ENCODE peak calls at places on chromosomes 16 and 17, in six cellular contexts. One of them, this sample, is unnamed.

GRCh38 chr17:42672038-42672437 is 4.8 kb downstream of the PLEKHH3 start:
- DNase-seq in IMR-90: no peak
- DNase-seq in H1: no peak
- DNase-seq in neuronal stem cell: no peak
- DNase-seq in trophoblast cell: no peak
- DNase-seq in mesenchymal stem cell: no peak
- DNase-seq in this sample: peak

GRCh38 chr16:62249069-62249468 is 212.8 kb upstream of the CDH8 start:
- DNase-seq in trophoblast cell: no peak
- DNase-seq in neuronal stem cell: no peak
- DNase-seq in IMR-90: no peak
- DNase-seq in H1: no peak
- DNase-seq in mesenchymal stem cell: no peak
- DNase-seq in this sample: no peak

GRCh38 chr17:41518789-41519449 is at the start of gene KRT15:
- DNase-seq in neuronal stem cell: no peak
- DNase-seq in trophoblast cell: no peak
- DNase-seq in H1: no peak
- DNase-seq in IMR-90: peak
- DNase-seq in mesenchymal stem cell: no peak
- DNase-seq in this sample: no peak

GRCh38 chr17:47978324-47978723 is 7.4 kb downstream of the CDK5RAP3 start:
- DNase-seq in H1: peak
- DNase-seq in neuronal stem cell: no peak
- DNase-seq in mesenchymal stem cell: peak
- DNase-seq in trophoblast cell: no peak
- DNase-seq in IMR-90: peak
- DNase-seq in this sample: peak

GRCh38 chr16:80640316-80640715 is 99.5 kb downstream of the DYNLRB2 start:
- DNase-seq in neuronal stem cell: no peak
- DNase-seq in mesenchymal stem cell: no peak
- DNase-seq in H1: no peak
- DNase-seq in trophoblast cell: peak
- DNase-seq in IMR-90: no peak
- DNase-seq in this sample: no peak

GRCh38 chr16:29891525-29892457 is 7.6 kb downstream of the SEZ6L2 start:
- DNase-seq in H1: no peak
- DNase-seq in mesenchymal stem cell: no peak
- DNase-seq in IMR-90: no peak
- DNase-seq in neuronal stem cell: no peak
- DNase-seq in trophoblast cell: no peak
- DNase-seq in this sample: no peak

GRCh38 chr16:56469748-56470147 is 18.4 kb downstream of the OGFOD1 start:
- DNase-seq in neuronal stem cell: no peak
- DNase-seq in mesenchymal stem cell: no peak
- DNase-seq in IMR-90: no peak
- DNase-seq in trophoblast cell: no peak
- DNase-seq in H1: no peak
- DNase-seq in this sample: no peak

GRCh38 chr16:24164402-24164801 is 91.7 kb upstream of the CACNG3 start:
- DNase-seq in trophoblast cell: no peak
- DNase-seq in neuronal stem cell: no peak
- DNase-seq in H1: no peak
- DNase-seq in mesenchymal stem cell: no peak
- DNase-seq in IMR-90: no peak
- DNase-seq in this sample: no peak

GRCh38 chr16:24668481-24669001 is 60.9 kb upstream of the TNRC6A start:
- DNase-seq in mesenchymal stem cell: peak
- DNase-seq in H1: no peak
- DNase-seq in IMR-90: peak
- DNase-seq in trophoblast cell: no peak
- DNase-seq in neuronal stem cell: no peak
- DNase-seq in this sample: no peak

GRCh38 chr17:50861822-50862528 is 4.2 kb downstream of the TOB1 start:
- DNase-seq in IMR-90: no peak
- DNase-seq in H1: no peak
- DNase-seq in mesenchymal stem cell: no peak
- DNase-seq in neuronal stem cell: no peak
- DNase-seq in trophoblast cell: no peak
- DNase-seq in this sample: no peak

GRCh38 chr16:27972500-27972899 is 91.0 kb downstream of the GSG1L start:
- DNase-seq in H1: peak
- DNase-seq in neuronal stem cell: peak
- DNase-seq in trophoblast cell: peak
- DNase-seq in IMR-90: peak
- DNase-seq in mesenchymal stem cell: peak
- DNase-seq in this sample: peak

GRCh38 chr17:50830994-50831393 is 4.4 kb upstream of the WFIKKN2 start:
- DNase-seq in trophoblast cell: no peak
- DNase-seq in H1: no peak
- DNase-seq in mesenchymal stem cell: no peak
- DNase-seq in IMR-90: no peak
- DNase-seq in neuronal stem cell: no peak
- DNase-seq in this sample: peak

GRCh38 chr17:1347681-1348318 is 52.2 kb downstream of the YWHAE start:
- DNase-seq in IMR-90: peak
- DNase-seq in H1: no peak
- DNase-seq in neuronal stem cell: no peak
- DNase-seq in trophoblast cell: no peak
- DNase-seq in mesenchymal stem cell: peak
- DNase-seq in this sample: no peak

GRCh38 chr17:31517524-31517923 is 126.0 kb downstream of the RAB11FIP4 start:
- DNase-seq in IMR-90: no peak
- DNase-seq in trophoblast cell: no peak
- DNase-seq in mesenchymal stem cell: no peak
- DNase-seq in H1: peak
- DNase-seq in neuronal stem cell: no peak
- DNase-seq in this sample: peak

GRCh38 chr17:59353936-59354755 is 22.7 kb downstream of the YPEL2 start:
- DNase-seq in neuronal stem cell: no peak
- DNase-seq in trophoblast cell: no peak
- DNase-seq in mesenchymal stem cell: no peak
- DNase-seq in H1: no peak
- DNase-seq in IMR-90: no peak
- DNase-seq in this sample: no peak

GRCh38 chr16:53235851-53236250 is 181.1 kb downstream of the CHD9 start:
- DNase-seq in H1: no peak
- DNase-seq in mesenchymal stem cell: no peak
- DNase-seq in IMR-90: peak
- DNase-seq in neuronal stem cell: no peak
- DNase-seq in trophoblast cell: no peak
- DNase-seq in this sample: no peak

GRCh38 chr16:78816499-78817441 is 717.3 kb downstream of the WWOX start:
- DNase-seq in IMR-90: no peak
- DNase-seq in H1: no peak
- DNase-seq in mesenchymal stem cell: peak
- DNase-seq in neuronal stem cell: no peak
- DNase-seq in trophoblast cell: peak
- DNase-seq in this sample: no peak

GRCh38 chr16:11535494-11535893 is 51.2 kb downstream of the LITAF start:
- DNase-seq in neuronal stem cell: no peak
- DNase-seq in mesenchymal stem cell: no peak
- DNase-seq in IMR-90: no peak
- DNase-seq in H1: no peak
- DNase-seq in trophoblast cell: no peak
- DNase-seq in this sample: no peak

GRCh38 chr17:27473748-27474609 is 17.7 kb downstream of the KSR1 start:
- DNase-seq in H1: no peak
- DNase-seq in neuronal stem cell: no peak
- DNase-seq in trophoblast cell: no peak
- DNase-seq in IMR-90: no peak
- DNase-seq in mesenchymal stem cell: peak
- DNase-seq in this sample: no peak

GRCh38 chr17:64264891-64265290 is 1.8 kb upstream of the TEX2 start:
- DNase-seq in neuronal stem cell: no peak
- DNase-seq in trophoblast cell: peak
- DNase-seq in IMR-90: no peak
- DNase-seq in H1: no peak
- DNase-seq in mesenchymal stem cell: no peak
- DNase-seq in this sample: no peak

GRCh38 chr17:74244543-74244942 is 29.5 kb upstream of the DNAI2 start:
- DNase-seq in H1: no peak
- DNase-seq in IMR-90: no peak
- DNase-seq in neuronal stem cell: no peak
- DNase-seq in trophoblast cell: no peak
- DNase-seq in mesenchymal stem cell: no peak
- DNase-seq in this sample: no peak

DNA sequence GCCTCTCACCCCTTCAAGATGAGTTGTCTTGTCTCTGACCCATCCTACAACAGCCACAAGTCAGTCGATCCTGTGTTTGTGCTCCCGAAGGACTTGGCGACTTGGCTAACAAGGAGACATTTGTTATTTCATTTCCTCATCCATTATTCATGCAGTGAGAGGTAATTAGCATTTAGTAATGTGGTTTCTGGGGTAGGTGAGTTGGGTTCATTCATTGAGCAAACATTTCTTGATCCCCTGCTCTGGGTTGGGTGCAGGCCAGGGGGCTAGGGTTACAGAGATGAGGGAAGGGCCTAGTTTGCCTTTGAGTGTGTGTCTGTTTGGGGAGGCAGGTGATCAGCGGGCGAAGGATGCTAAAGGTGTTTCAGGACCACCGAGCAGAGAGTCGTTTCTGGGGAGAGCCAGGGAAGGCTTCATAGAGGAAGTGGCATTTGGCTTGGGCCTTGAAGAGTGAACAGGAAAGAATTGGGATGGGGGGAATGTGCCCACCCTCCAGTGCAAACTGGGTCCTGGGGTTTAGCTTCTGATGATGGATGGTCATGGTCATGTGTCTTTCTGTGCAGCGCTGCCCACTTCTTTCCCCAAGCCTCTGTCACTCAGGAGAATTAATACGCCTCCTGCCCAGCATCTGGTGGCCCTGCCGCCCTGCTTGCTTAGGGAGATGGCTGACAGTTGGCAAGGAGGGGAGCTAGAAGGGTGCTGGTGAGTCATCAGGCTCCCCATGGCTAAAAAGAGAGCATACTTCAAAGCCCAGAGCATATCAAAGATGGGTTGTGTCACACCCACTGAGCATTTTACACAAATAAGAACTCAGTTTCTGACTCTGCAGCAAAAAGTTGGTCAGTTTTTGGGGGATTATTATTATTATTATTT is 38.5 kb downstream of the MSI2 start:
- DNase-seq in trophoblast cell: no peak
- DNase-seq in neuronal stem cell: no peak
- DNase-seq in mesenchymal stem cell: peak
- DNase-seq in H1: no peak
- DNase-seq in IMR-90: peak
- DNase-seq in this sample: no peak
- H4K91ac ChIP-seq in trophoblast cell: peak
- H4K91ac ChIP-seq in neuronal stem cell: no peak
- H4K91ac ChIP-seq in mesenchymal stem cell: no peak
- H4K91ac ChIP-seq in H1: no peak
- H4K91ac ChIP-seq in IMR-90: no peak
- H4K91ac ChIP-seq in this sample: no peak

GRCh38 chr17:32953062-32953461 is 25.1 kb downstream of the TMEM98 start:
- DNase-seq in IMR-90: no peak
- DNase-seq in mesenchymal stem cell: no peak
- DNase-seq in trophoblast cell: no peak
- DNase-seq in H1: no peak
- DNase-seq in neuronal stem cell: no peak
- DNase-seq in this sample: no peak

GRCh38 chr17:32955155-32955554 is 27.2 kb downstream of the TMEM98 start:
- DNase-seq in neuronal stem cell: no peak
- DNase-seq in trophoblast cell: no peak
- DNase-seq in IMR-90: no peak
- DNase-seq in H1: no peak
- DNase-seq in mesenchymal stem cell: no peak
- DNase-seq in this sample: no peak

GRCh38 chr17:32956240-32956970 is 28.5 kb downstream of the TMEM98 start:
- DNase-seq in IMR-90: no peak
- DNase-seq in neuronal stem cell: no peak
- DNase-seq in trophoblast cell: no peak
- DNase-seq in mesenchymal stem cell: no peak
- DNase-seq in H1: no peak
- DNase-seq in this sample: no peak

GRCh38 chr17:32954477-32954876 is 26.5 kb downstream of the TMEM98 start:
- DNase-seq in IMR-90: no peak
- DNase-seq in H1: no peak
- DNase-seq in trophoblast cell: no peak
- DNase-seq in neuronal stem cell: no peak
- DNase-seq in mesenchymal stem cell: no peak
- DNase-seq in this sample: no peak

DNA sequence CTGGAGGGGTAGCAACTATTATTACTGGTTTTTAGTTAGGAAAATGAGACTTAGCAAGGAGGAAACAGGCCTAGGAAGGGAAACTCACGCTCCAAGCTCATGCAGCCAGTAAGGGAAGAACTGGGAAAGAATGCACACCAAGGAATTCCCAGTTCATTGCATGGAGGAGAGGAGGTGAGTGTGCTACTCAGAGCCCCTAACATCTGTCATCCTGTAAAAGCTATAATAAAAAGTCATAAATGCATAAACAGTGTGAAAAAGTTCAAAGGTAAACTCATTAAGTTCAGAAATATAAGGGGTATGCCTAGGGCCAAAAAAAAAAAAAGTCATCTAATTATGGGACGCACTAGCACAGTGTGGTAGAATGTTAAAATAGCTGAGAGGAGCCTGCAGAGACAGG is 25.9 kb downstream of the TMEM98 start:
- DNase-seq in trophoblast cell: no peak
- DNase-seq in H1: no peak
- DNase-seq in neuronal stem cell: no peak
- DNase-seq in IMR-90: no peak
- DNase-seq in mesenchymal stem cell: no peak
- DNase-seq in this sample: no peak
- H3K4me2 ChIP-seq in trophoblast cell: no peak
- H3K4me2 ChIP-seq in H1: no peak
- H3K4me2 ChIP-seq in neuronal stem cell: no peak
- H3K4me2 ChIP-seq in IMR-90: no peak
- H3K4me2 ChIP-seq in mesenchymal stem cell: no peak
- H3K4me2 ChIP-seq in this sample: no peak

GRCh38 chr17:36136439-36136838 is 32.8 kb downstream of the CCL4 start:
- DNase-seq in IMR-90: no peak
- DNase-seq in mesenchymal stem cell: no peak
- DNase-seq in neuronal stem cell: no peak
- DNase-seq in trophoblast cell: no peak
- DNase-seq in H1: no peak
- DNase-seq in this sample: no peak
- H4K91ac ChIP-seq in IMR-90: no peak
- H4K91ac ChIP-seq in mesenchymal stem cell: no peak
- H4K91ac ChIP-seq in neuronal stem cell: no peak
- H4K91ac ChIP-seq in trophoblast cell: no peak
- H4K91ac ChIP-seq in H1: no peak
- H4K91ac ChIP-seq in this sample: no peak

GRCh38 chr16:68491576-68491950 is 43.3 kb upstream of the SMPD3 start:
- DNase-seq in mesenchymal stem cell: no peak
- DNase-seq in trophoblast cell: no peak
- DNase-seq in neuronal stem cell: no peak
- DNase-seq in H1: no peak
- DNase-seq in IMR-90: no peak
- DNase-seq in this sample: no peak
- H3K4me2 ChIP-seq in mesenchymal stem cell: no peak
- H3K4me2 ChIP-seq in trophoblast cell: no peak
- H3K4me2 ChIP-seq in neuronal stem cell: no peak
- H3K4me2 ChIP-seq in H1: no peak
- H3K4me2 ChIP-seq in IMR-90: no peak
- H3K4me2 ChIP-seq in this sample: no peak